ENCODE peak calls at places on chromosomes 13 and 19, in ten cellular contexts. P, H, E, L, Y, G, X, I, W and R are unnamed samples.

GRCh38 chr19:58558623-58559274 is 338 bp upstream of the UBE2M start:
- DNase-seq in P (peak), H (peak), E (peak), L (peak), Y (peak), G (peak), X (peak), I (peak), W (peak), R (peak)

GRCh38 chr13:113053801-113054604 is 51.6 kb upstream of the F7 start:
- DNase-seq in P (no peak), H (no peak), E (peak), L (no peak), Y (no peak), G (no peak), X (no peak), I (no peak), W (no peak), R (no peak)

GRCh38 chr13:75480691-75481175 is 1.2 kb downstream of the TBC1D4 start:
- DNase-seq in P (peak), H (peak), E (peak), L (peak), Y (peak), G (peak), X (peak), I (no peak), W (peak), R (no peak)

GRCh38 chr19:6739884-6740588 is 556 bp downstream of the TRIP10 start:
- DNase-seq in P (peak), H (peak), E (no peak), L (no peak), Y (no peak), G (no peak), X (peak), I (no peak), W (no peak), R (no peak)

GRCh38 chr13:72403396-72404010 is 323.9 kb downstream of the MZT1 start:
- DNase-seq in P (no peak), H (no peak), E (no peak), L (no peak), Y (no peak), G (no peak), X (no peak), I (no peak), W (no peak), R (no peak)

GRCh38 chr13:56837161-56837560 is 303.6 kb upstream of the PRR20A start:
- DNase-seq in P (no peak), H (no peak), E (no peak), L (no peak), Y (no peak), G (no peak), X (no peak), I (no peak), W (no peak), R (no peak)

GRCh38 chr13:75687145-75687763 is 51.1 kb downstream of the LMO7 start:
- DNase-seq in P (peak), H (peak), E (no peak), L (no peak), Y (no peak), G (no peak), X (no peak), I (no peak), W (no peak), R (no peak)

GRCh38 chr19:33780746-33781145 is 15.9 kb upstream of the KCTD15 start:
- DNase-seq in P (no peak), H (peak), E (no peak), L (no peak), Y (no peak), G (no peak), X (no peak), I (no peak), W (no peak), R (no peak)

GRCh38 chr13:92826197-92826596 is 400.4 kb upstream of the GPC6 start:
- DNase-seq in P (no peak), H (no peak), E (no peak), L (no peak), Y (no peak), G (no peak), X (no peak), I (no peak), W (no peak), R (no peak)

GRCh38 chr19:7515091-7515470 is 822 bp upstream of the ZNF358 start:
- DNase-seq in P (peak), H (no peak), E (peak), L (no peak), Y (no peak), G (no peak), X (no peak), I (no peak), W (peak), R (no peak)

GRCh38 chr19:6956573-6956972 is 64.7 kb downstream of the MBD3L2B start:
- DNase-seq in P (no peak), H (no peak), E (no peak), L (no peak), Y (no peak), G (no peak), X (no peak), I (no peak), W (no peak), R (no peak)

GRCh38 chr19:14343286-14343685 is 38.0 kb upstream of the ADGRE5 start:
- DNase-seq in P (no peak), H (no peak), E (no peak), L (no peak), Y (no peak), G (no peak), X (no peak), I (no peak), W (no peak), R (no peak)

GRCh38 chr13:63609574-63609973 is 2193.9 kb upstream of the PCDH20 start:
- DNase-seq in P (no peak), H (no peak), E (no peak), L (no peak), Y (no peak), G (no peak), X (no peak), I (no peak), W (no peak), R (no peak)

GRCh38 chr13:75830842-75831241 is 194.7 kb downstream of the LMO7 start:
- DNase-seq in P (peak), H (no peak), E (no peak), L (no peak), Y (no peak), G (no peak), X (no peak), I (peak), W (no peak), R (peak)

GRCh38 chr13:34611678-34612077 is 330.4 kb upstream of the NBEA start:
- DNase-seq in P (peak), H (no peak), E (no peak), L (no peak), Y (no peak), G (no peak), X (no peak), I (no peak), W (no peak), R (no peak)

GRCh38 chr13:20702945-20703784 is at the start of gene IL17D:
- DNase-seq in P (no peak), H (peak), E (peak), L (no peak), Y (no peak), G (no peak), X (peak), I (no peak), W (no peak), R (no peak)

GRCh38 chr13:47215741-47216140 is 318.9 kb upstream of the HTR2A start:
- DNase-seq in P (peak), H (no peak), E (no peak), L (no peak), Y (no peak), G (no peak), X (no peak), I (peak), W (no peak), R (peak)

GRCh38 chr13:114311908-114312307 is 2.4 kb upstream of the CHAMP1 start:
- DNase-seq in P (no peak), H (peak), E (no peak), L (no peak), Y (no peak), G (no peak), X (no peak), I (no peak), W (no peak), R (no peak)

GRCh38 chr13:74015137-74015536 is 119.1 kb downstream of the KLF12 start:
- DNase-seq in P (peak), H (no peak), E (no peak), L (no peak), Y (no peak), G (no peak), X (peak), I (no peak), W (no peak), R (no peak)

DNA sequence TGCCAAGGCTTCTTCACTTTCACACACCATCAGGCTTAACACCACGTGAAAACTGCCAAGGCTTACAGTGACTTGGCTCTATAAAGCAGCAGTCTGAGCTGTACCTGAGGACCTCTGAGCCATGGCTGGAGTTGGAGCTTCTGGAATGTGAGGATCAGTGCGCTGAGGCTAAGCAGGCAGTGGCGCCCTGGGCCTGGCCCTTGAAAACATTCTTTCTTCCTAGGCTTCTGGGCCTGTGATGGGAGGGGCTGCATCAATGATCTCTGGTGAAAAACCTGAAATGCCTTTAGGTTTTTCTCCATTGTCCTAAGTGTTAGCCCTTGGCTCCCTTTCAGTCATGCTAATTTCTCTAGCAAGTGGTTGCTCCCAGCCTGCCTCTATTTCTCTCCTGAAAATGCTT is 192.5 kb upstream of the PCDH20 start:
- DNase-seq in P (no peak), H (no peak), E (no peak), L (no peak), Y (no peak), G (no peak), X (no peak), I (no peak), W (no peak), R (no peak)
- TF ChIP-seq CTCF in P (no peak), H (no peak), E (no peak), L (no peak), Y (no peak), G (no peak), X (no peak), I (no peak), W (no peak), R (no peak)

DNA sequence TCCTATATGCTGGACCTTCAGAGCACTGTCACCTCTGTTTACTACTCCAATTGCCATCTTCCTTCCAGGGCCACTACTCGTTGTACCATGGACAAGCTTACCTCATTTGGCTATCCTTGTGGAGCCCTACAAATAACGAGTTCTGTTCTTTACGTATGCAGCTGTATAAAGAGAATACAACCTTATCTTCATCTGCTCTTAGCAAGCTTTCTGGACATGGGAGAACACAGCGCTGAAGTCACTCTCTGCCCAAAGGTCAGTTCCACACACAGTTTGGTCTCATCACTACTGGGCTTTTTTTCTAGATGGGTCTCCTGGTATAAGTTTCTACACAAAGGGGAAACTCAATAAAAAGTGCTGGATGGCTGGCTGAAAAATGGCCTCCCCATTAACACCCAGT is 88.9 kb downstream of the CDADC1 start:
- DNase-seq in P (no peak), H (no peak), E (no peak), L (no peak), Y (no peak), G (no peak), X (no peak), I (no peak), W (no peak), R (no peak)
- H3K4me3 ChIP-seq in P (no peak), H (no peak), E (no peak), L (no peak), Y (no peak), G (no peak), X (no peak), I (no peak), W (no peak), R (no peak)

DNA sequence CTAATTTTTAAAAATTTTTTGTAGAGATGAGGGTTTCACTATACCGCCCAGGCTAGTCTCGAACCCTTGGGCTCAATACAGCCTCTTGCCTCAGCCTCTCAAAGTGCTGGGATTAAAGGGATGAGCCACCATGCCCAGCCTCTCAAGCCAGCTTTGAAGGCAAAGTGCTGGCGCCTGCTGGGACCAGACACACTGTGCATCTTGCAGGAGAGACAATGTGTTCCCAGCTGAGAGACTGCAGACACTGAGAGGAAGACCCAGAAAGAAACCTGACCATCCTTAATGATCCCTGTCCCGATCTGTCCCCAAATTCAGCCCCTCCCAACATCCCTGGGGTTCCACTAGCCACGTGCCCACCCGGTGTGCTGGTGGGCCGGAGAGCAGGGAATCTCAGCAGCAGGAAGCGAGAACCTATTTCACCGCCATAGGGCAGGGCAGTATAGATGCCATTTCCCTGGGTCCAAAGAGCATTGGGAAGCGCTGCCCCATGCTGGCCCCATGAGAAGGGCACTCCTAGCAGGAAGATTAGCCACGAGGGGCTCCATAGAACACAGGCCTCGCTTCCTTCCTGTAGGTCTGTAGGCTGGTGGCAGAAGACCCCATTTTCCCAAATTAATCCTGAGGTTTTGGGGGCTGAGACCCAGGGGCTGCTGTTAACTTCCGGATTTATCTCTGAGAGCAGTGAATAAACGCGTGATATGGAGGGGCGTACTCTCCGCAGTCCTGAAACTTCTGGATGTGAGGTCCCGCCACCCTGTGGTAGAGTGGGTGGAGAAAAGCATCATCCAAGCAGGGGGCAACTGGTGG is 968 bp downstream of the RAVER1 start:
- DNase-seq in P (no peak), H (peak), E (no peak), L (no peak), Y (no peak), G (no peak), X (no peak), I (no peak), W (no peak), R (no peak)
- TF ChIP-seq CTCF in P (no peak), H (peak), E (no peak), L (no peak), Y (no peak), G (no peak), X (no peak), I (no peak), W (no peak), R (no peak)

DNA sequence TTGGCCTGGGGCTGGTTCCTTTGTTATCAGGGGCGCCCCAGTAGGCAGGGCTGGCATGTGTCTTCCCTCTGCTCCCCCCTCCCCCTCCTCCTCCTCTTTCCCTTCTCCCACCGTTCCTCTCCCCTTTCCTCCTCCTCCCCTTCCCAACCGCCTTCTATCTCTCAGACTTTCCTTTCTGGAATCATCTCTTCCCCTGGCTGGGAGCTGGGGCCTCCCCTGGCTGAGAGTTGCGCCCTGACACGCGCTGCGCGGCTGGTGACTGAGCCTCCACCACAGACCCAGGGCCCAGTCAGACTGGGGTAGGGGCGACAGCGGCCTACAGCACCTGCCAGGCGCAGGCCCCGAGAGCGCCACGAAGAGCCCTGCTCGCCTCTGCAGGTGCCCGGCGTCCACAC is 2.8 kb downstream of the PNMA8B start:
- DNase-seq in P (no peak), H (no peak), E (no peak), L (no peak), Y (no peak), G (no peak), X (no peak), I (no peak), W (no peak), R (no peak)
- H3K4me3 ChIP-seq in P (no peak), H (no peak), E (no peak), L (peak), Y (no peak), G (no peak), X (no peak), I (no peak), W (peak), R (no peak)

GRCh38 chr19:29093553-29093908 is 119.4 kb downstream of the UQCRFS1 start:
- DNase-seq in P (no peak), H (no peak), E (no peak), L (no peak), Y (no peak), G (no peak), X (no peak), I (no peak), W (no peak), R (no peak)

GRCh38 chr19:29089315-29089855 is 123.6 kb downstream of the UQCRFS1 start:
- DNase-seq in P (no peak), H (no peak), E (no peak), L (no peak), Y (no peak), G (no peak), X (no peak), I (no peak), W (no peak), R (no peak)

GRCh38 chr19:29088761-29089160 is 124.2 kb downstream of the UQCRFS1 start:
- DNase-seq in P (no peak), H (no peak), E (no peak), L (no peak), Y (no peak), G (no peak), X (no peak), I (no peak), W (no peak), R (no peak)

GRCh38 chr19:29092712-29093552 is 120.0 kb downstream of the UQCRFS1 start:
- DNase-seq in P (no peak), H (no peak), E (no peak), L (no peak), Y (no peak), G (no peak), X (no peak), I (no peak), W (no peak), R (no peak)

GRCh38 chr19:29091127-29091526 is 121.8 kb downstream of the UQCRFS1 start:
- DNase-seq in P (no peak), H (no peak), E (no peak), L (no peak), Y (no peak), G (no peak), X (no peak), I (no peak), W (no peak), R (no peak)
- TF ChIP-seq CTCF in P (no peak), H (no peak), E (no peak), L (no peak), Y (no peak), G (no peak), X (no peak), I (no peak), W (no peak), R (no peak)

GRCh38 chr13:99972190-99972731 is 694 bp upstream of the ZIC5 start:
- DNase-seq in P (no peak), H (no peak), E (no peak), L (no peak), Y (no peak), G (no peak), X (no peak), I (no peak), W (no peak), R (no peak)

GRCh38 chr13:99971576-99972189 is at the start of gene ZIC5:
- DNase-seq in P (no peak), H (no peak), E (no peak), L (no peak), Y (no peak), G (no peak), X (no peak), I (no peak), W (no peak), R (no peak)

GRCh38 chr13:99969368-99969933 is 2.1 kb downstream of the ZIC5 start:
- DNase-seq in P (no peak), H (no peak), E (no peak), L (no peak), Y (no peak), G (no peak), X (no peak), I (no peak), W (no peak), R (no peak)

GRCh38 chr13:99969934-99970760 is 1.4 kb downstream of the ZIC5 start:
- DNase-seq in P (no peak), H (peak), E (no peak), L (no peak), Y (no peak), G (peak), X (peak), I (no peak), W (no peak), R (no peak)

DNA sequence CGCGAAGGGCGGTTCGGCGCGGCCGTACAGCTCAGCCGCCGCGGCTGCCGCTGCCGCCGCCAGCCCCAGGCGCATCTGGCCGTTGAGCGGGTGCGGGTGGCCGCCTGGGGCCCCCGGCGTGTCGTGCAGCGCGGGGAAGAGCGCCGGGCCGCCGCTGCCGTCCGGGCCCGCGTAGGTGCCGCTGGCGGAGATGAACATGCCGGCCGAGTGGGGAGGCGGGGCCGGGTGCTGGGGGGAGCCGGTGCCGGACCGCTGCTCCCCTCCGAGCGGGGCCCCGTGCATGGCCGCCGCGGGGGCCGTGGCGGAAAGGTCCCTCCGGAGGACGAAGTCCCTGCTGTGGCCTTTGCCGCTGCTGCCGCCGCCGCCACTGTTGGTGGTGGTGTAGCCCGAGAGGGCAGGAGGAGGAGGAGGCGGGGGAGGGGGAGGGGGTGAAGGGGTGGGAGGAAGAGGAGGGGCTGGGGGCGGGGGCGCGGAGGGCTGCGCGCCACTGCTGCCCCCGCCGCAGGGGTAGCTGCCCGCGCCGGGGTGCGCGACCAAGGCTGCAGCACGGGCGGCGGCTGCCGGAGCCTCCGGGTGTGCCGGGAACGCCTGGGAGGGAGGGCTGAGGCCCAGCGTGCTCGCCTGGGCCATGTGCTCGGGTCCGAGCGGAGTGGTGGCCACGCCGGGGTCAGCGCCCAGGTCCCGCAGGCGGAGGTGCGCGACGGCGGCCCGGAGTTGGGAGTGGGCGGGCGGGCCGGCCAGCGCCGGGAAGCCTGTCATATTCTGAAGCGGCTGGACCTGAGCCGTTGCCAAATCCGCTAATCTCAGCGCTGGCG is 599 bp downstream of the ZIC5 start:
- DNase-seq in P (no peak), H (peak), E (no peak), L (no peak), Y (no peak), G (no peak), X (no peak), I (no peak), W (no peak), R (no peak)
- H3K4me3 ChIP-seq in P (no peak), H (peak), E (no peak), L (no peak), Y (no peak), G (peak), X (no peak), I (no peak), W (peak), R (no peak)

GRCh38 chr19:10724573-10725071 is 6.7 kb downstream of the DNM2 start:
- DNase-seq in P (no peak), H (no peak), E (no peak), L (no peak), Y (no peak), G (no peak), X (no peak), I (peak), W (no peak), R (no peak)
- TF ChIP-seq CTCF in P (no peak), H (no peak), E (no peak), L (no peak), Y (no peak), G (no peak), X (no peak), I (peak), W (no peak), R (no peak)